ENCODE peak calls at places on chromosomes 1 and 21, in four cellular contexts. F is foreskin melanocyte, U is OCI-M1, Q is endothelial cell. C is an unnamed sample.
A peak's percentile ranks its signal among the peaks of the same experiment; 100 is the strongest.

GRCh38 chr21:46120301-46121285 is 22.7 kb downstream of the COL6A2 start:
- DNase-seq in F (no peak), U (no peak), Q (no peak), C (no peak)

GRCh38 chr1:172990598-172991215 is 60.0 kb downstream of the TNFSF18 start:
- DNase-seq in F (no peak), U (no peak), Q (no peak), C (no peak)

GRCh38 chr1:159009704-159010361 is at the start of gene IFI16:
- DNase-seq in F (peak; percentile 92), U (peak; percentile 97), Q (no peak), C (no peak)

GRCh38 chr1:178344513-178345077 is 152.2 kb downstream of the CLEC20A start:
- DNase-seq in F (peak; percentile 93), U (peak; percentile 84), Q (no peak), C (no peak)

GRCh38 chr21:46151261-46151988 is 4.0 kb downstream of the FTCD start:
- DNase-seq in F (no peak), U (no peak), Q (no peak), C (no peak)

GRCh38 chr1:17393225-17393624 is 21.2 kb downstream of the PADI6 start:
- DNase-seq in F (no peak), U (no peak), Q (no peak), C (no peak)

GRCh38 chr1:244211559-244211944 is 160.5 kb downstream of the ZBTB18 start:
- DNase-seq in F (no peak), U (no peak), Q (no peak), C (no peak)

GRCh38 chr1:59359325-59359724 is 62.4 kb downstream of the FGGY start:
- DNase-seq in F (no peak), U (no peak), Q (no peak), C (no peak)

GRCh38 chr1:9111957-9112356 is 16.9 kb downstream of the GPR157 start:
- DNase-seq in F (no peak), U (no peak), Q (no peak), C (no peak)

GRCh38 chr1:167207940-167208623 is 12.6 kb upstream of the POU2F1 start:
- DNase-seq in F (no peak), U (peak; percentile 63), Q (no peak), C (no peak)

GRCh38 chr1:14897080-14897449 is 256.5 kb upstream of the TMEM51 start:
- DNase-seq in F (no peak), U (peak; percentile 58), Q (no peak), C (no peak)

C was measured in neuronal stem cell.